ENCODE peak calls at places on chromosomes 11 and 22, in ten cellular contexts. A is lung, U is heart left ventricle, D is fibroblast of lung, R is B cell, S is fibroblast of mammary gland, G is GM13977, W is mammary epithelial cell, N is psoas muscle, Q is PC-3. Z is an unnamed sample.

GRCh38 chr22:44561139-44561840 is 63.3 kb upstream of the RTL6 start:
- DNase-seq in R (no peak), D (no peak), U (no peak), G (no peak), W (no peak), Q (no peak), A (no peak), N (no peak), S (no peak), Z (no peak)

GRCh38 chr11:32082346-32082986 is 8.4 kb upstream of the RCN1 start:
- DNase-seq in Q (no peak), N (no peak), U (no peak), R (no peak), G (no peak), W (no peak), S (no peak), D (no peak), A (no peak), Z (no peak)

GRCh38 chr11:118313242-118313641 is 8.7 kb downstream of the CD3E start:
- DNase-seq in R (no peak), G (no peak), A (no peak), D (no peak), S (peak), Q (no peak), W (no peak), U (no peak), N (no peak), Z (no peak)

GRCh38 chr22:27474112-27474571 is 327.4 kb downstream of the MN1 start:
- DNase-seq in U (no peak), W (peak), S (no peak), A (no peak), R (no peak), Q (peak), D (no peak), N (no peak), G (no peak), Z (no peak)

GRCh38 chr11:6259638-6260019 is at the start of gene CCKBR:
- DNase-seq in R (peak), D (no peak), Q (no peak), A (no peak), S (no peak), G (no peak), U (no peak), N (no peak), W (no peak), Z (no peak)

GRCh38 chr22:39236321-39237275 is 8.2 kb downstream of the PDGFB start:
- DNase-seq in A (peak), D (no peak), N (peak), R (peak), G (peak), S (no peak), Q (no peak), W (no peak), U (peak), Z (peak)

GRCh38 chr22:24875862-24876506 is 70.0 kb downstream of the SGSM1 start:
- DNase-seq in A (no peak), N (no peak), D (peak), R (no peak), G (no peak), Q (peak), W (no peak), U (no peak), S (no peak), Z (no peak)

GRCh38 chr11:110305169-110306018 is 9.0 kb upstream of the RDX start:
- DNase-seq in N (no peak), Q (peak), R (no peak), U (no peak), W (peak), S (no peak), A (no peak), G (no peak), D (no peak), Z (no peak)

GRCh38 chr11:123702137-123702536 is 39.3 kb downstream of the ZNF202 start:
- DNase-seq in A (no peak), N (no peak), R (peak), S (peak), Q (no peak), W (no peak), U (no peak), D (no peak), G (no peak), Z (no peak)

GRCh38 chr11:65316979-65317786 is 2.5 kb downstream of the CDC42EP2 start:
- DNase-seq in N (peak), Q (peak), D (peak), U (peak), R (no peak), S (peak), A (peak), W (peak), G (no peak), Z (no peak)

GRCh38 chr11:31841435-31841834 is 30.3 kb upstream of the PAX6 start:
- DNase-seq in U (no peak), Q (no peak), G (no peak), A (no peak), S (no peak), R (no peak), W (no peak), N (no peak), D (no peak), Z (no peak)

GRCh38 chr11:3123316-3123715 is 41.8 kb downstream of the OSBPL5 start:
- DNase-seq in D (peak), W (no peak), Q (no peak), G (no peak), A (peak), S (peak), R (no peak), N (peak), U (peak), Z (no peak)

GRCh38 chr11:85867751-85868150 is 12.6 kb downstream of the CCDC83 start:
- DNase-seq in R (no peak), A (no peak), Q (no peak), U (no peak), W (no peak), G (no peak), N (no peak), D (no peak), S (no peak), Z (no peak)

GRCh38 chr11:34960277-34960676 is 43.9 kb downstream of the PDHX start:
- DNase-seq in N (no peak), U (peak), A (no peak), W (no peak), Q (no peak), G (no peak), S (no peak), R (no peak), D (no peak), Z (no peak)

GRCh38 chr22:27409299-27409698 is 392.3 kb downstream of the MN1 start:
- DNase-seq in N (no peak), D (peak), W (no peak), A (no peak), G (no peak), Q (no peak), S (peak), R (no peak), U (no peak), Z (no peak)

GRCh38 chr22:17753401-17753989 is 20.8 kb downstream of the BID start:
- DNase-seq in S (peak), A (no peak), W (peak), Q (peak), N (no peak), R (no peak), D (peak), G (no peak), U (no peak), Z (peak)

GRCh38 chr22:35835998-35836691 is 118.5 kb downstream of the APOL5 start:
- DNase-seq in Q (peak), S (peak), U (peak), D (peak), N (peak), G (no peak), R (no peak), A (peak), W (peak), Z (no peak)

GRCh38 chr22:39935116-39935515 is 25.1 kb upstream of the TMA7B start:
- DNase-seq in S (no peak), N (no peak), D (no peak), U (no peak), W (no peak), G (no peak), Q (no peak), A (no peak), R (no peak), Z (no peak)

GRCh38 chr11:116461789-116462188 is 311.0 kb downstream of the BUD13 start:
- DNase-seq in G (no peak), Q (no peak), U (no peak), D (no peak), R (no peak), W (no peak), N (no peak), S (no peak), A (no peak), Z (no peak)

GRCh38 chr11:112513936-112514716 is 253.5 kb upstream of the PLET1 start:
- DNase-seq in D (no peak), A (no peak), S (no peak), N (no peak), W (no peak), U (no peak), Q (no peak), R (no peak), G (no peak), Z (no peak)

GRCh38 chr11:9787260-9787659 is 123.4 kb downstream of the SWAP70 start:
- DNase-seq in S (no peak), A (no peak), U (no peak), D (no peak), W (no peak), N (no peak), R (no peak), G (no peak), Q (no peak), Z (no peak)

GRCh38 chr22:48765595-48765994 is 1062.1 kb downstream of the BRD1 start:
- DNase-seq in A (peak), D (no peak), G (no peak), R (no peak), U (no peak), W (no peak), N (no peak), Q (no peak), S (no peak), Z (no peak)

GRCh38 chr11:59990421-59990820 is 26.6 kb upstream of the OOSP4B start:
- DNase-seq in R (no peak), G (no peak), Q (no peak), W (no peak), N (no peak), U (no peak), D (no peak), A (no peak), S (no peak), Z (no peak)

GRCh38 chr22:35589071-35589735 is 27.9 kb downstream of the MB start:
- DNase-seq in A (peak), U (peak), G (no peak), S (peak), R (no peak), Q (peak), D (peak), N (peak), W (peak), Z (no peak)

GRCh38 chr11:8093931-8094575 is 13.0 kb downstream of the TUB start:
- DNase-seq in R (no peak), W (no peak), S (no peak), A (no peak), Q (no peak), U (no peak), D (no peak), N (no peak), G (no peak), Z (no peak)

GRCh38 chr11:17822021-17822781 is 87.6 kb downstream of the KCNC1 start:
- DNase-seq in U (no peak), W (no peak), A (no peak), Q (no peak), R (no peak), N (peak), G (no peak), S (peak), D (peak), Z (no peak)

DNA sequence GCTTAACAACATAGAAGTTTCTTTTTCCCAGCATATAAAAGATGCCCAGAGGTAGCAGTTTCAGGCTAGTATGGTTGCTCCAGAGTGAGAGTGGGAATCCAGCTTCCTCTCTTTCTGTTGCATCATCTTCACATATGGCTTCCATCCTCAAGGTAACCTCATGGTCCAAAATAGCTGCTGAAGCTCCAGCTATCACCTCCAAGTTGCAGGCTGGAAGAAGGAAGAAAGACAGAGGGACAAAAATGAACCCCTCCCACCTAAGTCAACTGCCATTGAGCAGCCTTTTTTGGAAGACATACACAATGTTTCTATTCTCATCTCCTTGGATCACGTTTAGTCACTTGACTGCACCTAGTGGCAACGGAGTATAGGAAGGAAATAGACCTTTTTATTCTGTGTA is 5.3 kb downstream of the CSF2RB start:
- DNase-seq in A (no peak), S (no peak), G (no peak), U (no peak), W (no peak), D (no peak), Q (no peak), N (no peak), R (no peak), Z (no peak)
- TF ChIP-seq CTCF in A (no peak), S (no peak), G (no peak), U (no peak), W (no peak), D (no peak), Q (peak), N (no peak), R (no peak), Z (no peak)

GRCh38 chr11:99020324-99021225 is at the start of gene CNTN5:
- DNase-seq in G (peak), W (peak), U (peak), D (peak), R (no peak), A (peak), S (peak), N (peak), Q (peak), Z (peak)
- TF ChIP-seq CTCF in G (no peak), W (no peak), U (no peak), D (peak), R (no peak), A (no peak), S (no peak), N (no peak), Q (peak), Z (no peak)

DNA sequence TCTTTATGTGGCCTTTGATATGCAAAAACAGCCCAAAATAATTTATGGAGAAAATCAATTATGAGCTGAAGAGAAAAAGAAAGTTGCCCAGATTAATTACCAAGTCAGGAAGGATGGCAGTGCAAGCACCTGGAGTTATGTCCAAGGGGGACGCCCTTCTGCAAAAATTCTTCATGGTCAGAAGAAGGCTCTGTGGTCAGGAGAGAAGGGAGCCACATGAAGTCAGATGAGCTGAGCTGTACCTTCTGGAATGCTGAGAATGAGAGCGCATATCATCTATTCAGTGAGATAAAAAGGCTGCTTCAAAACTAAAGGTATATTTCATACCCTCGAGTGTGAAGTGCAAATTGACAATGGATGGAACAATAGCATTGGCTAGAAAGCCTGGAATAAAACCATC is 607.4 kb downstream of the NTM start:
- DNase-seq in U (no peak), N (no peak), A (no peak), Q (peak), R (no peak), G (no peak), W (peak), S (peak), D (no peak), Z (no peak)
- TF ChIP-seq CTCF in U (no peak), N (no peak), A (no peak), Q (no peak), R (no peak), G (no peak), W (no peak), S (no peak), D (no peak), Z (no peak)

GRCh38 chr11:72825661-72826060 is 11.4 kb downstream of the ATG16L2 start:
- DNase-seq in D (no peak), A (no peak), G (no peak), R (no peak), U (no peak), S (no peak), W (no peak), N (no peak), Q (peak), Z (no peak)

GRCh38 chr11:72824020-72824419 is 9.8 kb downstream of the ATG16L2 start:
- DNase-seq in A (no peak), R (no peak), N (no peak), W (no peak), Q (no peak), G (no peak), U (peak), S (no peak), D (no peak), Z (no peak)

GRCh38 chr11:72826191-72826941 is 12.2 kb downstream of the ATG16L2 start:
- DNase-seq in W (no peak), U (peak), R (no peak), D (no peak), G (no peak), S (no peak), Q (no peak), N (no peak), A (no peak), Z (no peak)

GRCh38 chr11:72823105-72823804 is 9.0 kb downstream of the ATG16L2 start:
- DNase-seq in Q (peak), U (peak), W (no peak), G (no peak), S (no peak), A (no peak), N (no peak), D (no peak), R (no peak), Z (no peak)

DNA sequence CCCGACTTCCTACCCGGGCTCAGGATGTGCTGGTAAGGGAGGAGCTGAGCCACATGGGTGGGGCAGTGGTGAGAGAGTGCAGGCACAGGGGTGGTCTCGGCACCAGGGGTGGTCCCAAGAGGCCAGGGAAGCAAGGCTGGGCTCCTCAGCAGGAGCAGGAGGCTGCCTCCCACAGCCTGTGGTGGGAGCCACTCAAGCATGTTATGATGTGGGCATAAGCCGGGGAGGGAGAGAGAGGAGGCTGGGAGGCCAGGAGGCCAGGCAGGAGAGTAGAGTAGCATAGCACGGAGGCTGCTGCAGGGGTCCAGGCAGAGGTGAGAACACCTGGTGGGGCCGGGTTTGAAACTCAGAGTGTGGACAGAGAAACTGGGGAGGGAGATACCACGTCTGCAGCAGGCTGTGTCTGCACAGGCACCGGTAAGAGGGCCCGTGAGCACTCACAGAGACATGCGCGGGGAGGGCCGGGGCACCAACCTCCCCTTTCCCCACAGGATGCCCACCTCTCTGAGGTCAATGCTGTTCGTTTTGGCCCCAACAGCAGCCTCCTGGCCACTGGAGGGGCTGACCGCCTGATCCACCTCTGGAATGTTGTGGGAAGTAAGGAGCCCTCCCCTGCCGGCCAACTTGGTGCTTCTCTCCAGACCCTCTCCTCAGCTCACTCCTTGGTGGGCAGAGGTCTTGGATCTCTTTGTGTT is 10.7 kb downstream of the ATG16L2 start:
- DNase-seq in U (peak), G (no peak), Q (no peak), S (no peak), A (no peak), D (no peak), W (no peak), N (no peak), R (no peak), Z (no peak)
- TF ChIP-seq CTCF in U (no peak), G (no peak), Q (no peak), S (no peak), A (no peak), D (no peak), W (no peak), N (no peak), R (no peak), Z (no peak)

GRCh38 chr22:45673482-45674175 is 2.0 kb downstream of the ATXN10 start:
- DNase-seq in G (no peak), R (no peak), U (no peak), W (no peak), Q (no peak), D (no peak), N (no peak), A (no peak), S (no peak), Z (no peak)

GRCh38 chr22:45672564-45673481 is 1.2 kb downstream of the ATXN10 start:
- DNase-seq in D (no peak), W (no peak), G (no peak), N (no peak), R (no peak), Q (no peak), S (no peak), A (no peak), U (no peak), Z (no peak)

GRCh38 chr22:45671051-45671782 is 417 bp upstream of the ATXN10 start:
- DNase-seq in G (no peak), D (no peak), R (peak), A (no peak), S (no peak), U (no peak), Q (no peak), N (peak), W (no peak), Z (no peak)

GRCh38 chr22:45676024-45676423 is 4.4 kb downstream of the ATXN10 start:
- DNase-seq in S (no peak), D (no peak), W (no peak), R (no peak), U (no peak), G (no peak), Q (no peak), A (no peak), N (no peak), Z (no peak)

DNA sequence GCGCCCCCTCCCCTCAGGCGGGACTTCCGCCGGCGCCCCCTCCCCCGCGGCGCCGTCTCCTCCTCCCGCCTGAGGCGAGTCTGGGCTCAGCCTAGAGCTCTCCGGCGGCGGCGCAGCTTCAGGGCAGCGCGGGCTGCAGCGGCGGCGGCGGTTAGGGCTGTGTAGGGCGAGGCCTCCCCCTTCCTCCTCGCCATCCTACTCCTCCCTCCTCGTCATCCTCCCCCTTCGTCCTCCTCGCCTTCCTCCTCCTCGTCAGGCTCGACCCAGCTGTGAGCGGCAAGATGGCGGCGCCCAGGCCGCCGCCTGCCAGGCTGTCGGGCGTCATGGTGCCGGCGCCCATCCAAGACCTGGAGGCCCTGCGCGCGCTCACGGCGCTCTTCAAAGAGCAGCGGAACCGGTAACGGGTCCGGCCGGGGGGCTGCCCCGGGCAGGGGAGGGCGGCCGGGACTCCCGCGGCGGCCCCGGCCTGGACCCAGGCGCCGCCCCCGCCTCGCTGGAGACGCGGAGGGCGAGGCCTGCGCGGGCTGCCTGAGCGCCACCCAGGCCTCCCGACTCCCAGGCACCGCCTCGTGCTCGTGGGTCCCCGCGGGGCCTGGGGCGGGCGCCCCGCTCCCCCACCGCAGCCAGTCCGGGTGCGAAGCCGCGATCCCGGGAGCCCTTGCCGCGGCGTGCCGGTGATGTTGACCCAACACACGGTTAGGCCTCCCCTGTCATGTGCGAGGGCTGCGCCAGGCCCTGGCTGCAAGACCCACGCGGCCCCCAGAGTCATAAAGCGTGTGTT is at the start of gene ATXN10:
- DNase-seq in W (peak), N (peak), S (peak), D (peak), R (peak), G (peak), A (peak), Q (peak), U (peak), Z (peak)
- TF ChIP-seq CTCF in W (no peak), N (no peak), S (no peak), D (no peak), R (no peak), G (no peak), A (no peak), Q (no peak), U (no peak), Z (no peak)

DNA sequence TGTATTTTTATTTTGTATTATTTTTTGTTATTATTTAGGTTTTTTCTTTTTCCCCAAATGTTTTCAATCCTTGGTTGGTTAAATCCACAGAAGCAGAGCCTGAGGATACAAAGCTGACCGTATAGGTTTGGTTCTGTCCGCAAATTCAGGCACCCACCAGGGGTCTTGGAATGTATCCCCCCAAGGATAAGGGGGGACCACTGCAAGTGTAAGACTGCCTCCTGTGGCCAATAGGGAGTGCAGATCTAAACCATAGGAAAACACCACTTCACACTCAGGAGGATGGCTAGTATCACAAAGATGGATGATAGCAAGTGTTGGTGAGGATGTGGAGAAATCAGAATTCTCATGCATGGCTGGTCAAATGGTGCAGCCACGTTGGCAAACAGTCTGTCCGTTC is 20.0 kb downstream of the CPT1A start:
- DNase-seq in Q (no peak), R (no peak), G (no peak), S (no peak), A (no peak), W (no peak), N (no peak), D (no peak), U (no peak), Z (no peak)
- TF ChIP-seq CTCF in Q (peak), R (no peak), G (no peak), S (no peak), A (no peak), W (no peak), N (no peak), D (peak), U (no peak), Z (no peak)

Z was measured in GM10248.